ENCODE peak calls at places on chromosomes 6 and 20, in ten cellular contexts. B is uterus; Z is naive thymus-derived CD4-positive, alpha-beta T cell; A is OCI-LY7; P is esophagus squamous epithelium; T is CD8-positive, alpha-beta memory T cell; F is gastrocnemius medialis; G is colonic mucosa; D is IMR-90; U is HCT116. M is an unnamed sample.

GRCh38 chr6:71489736-71490135 is 201.1 kb downstream of the OGFRL1 start:
- DNase-seq in F (no peak), U (peak; percentile 10), P (no peak), Z (no peak), A (no peak), T (no peak), B (no peak), D (peak; percentile 90), G (no peak), M (no peak)

GRCh38 chr6:11264100-11264499 is 31.6 kb upstream of the NEDD9 start:
- DNase-seq in U (no peak), B (no peak), A (no peak), P (no peak), D (no peak), G (no peak), T (no peak), Z (no peak), F (no peak), M (no peak)

GRCh38 chr20:11302436-11302835 is 615.3 kb upstream of the BTBD3 start:
- DNase-seq in D (peak; percentile 81), G (no peak), T (no peak), A (no peak), F (no peak), B (no peak), Z (no peak), U (no peak), P (no peak), M (no peak)

GRCh38 chr6:72218125-72218524 is 331.8 kb downstream of the RIMS1 start:
- DNase-seq in D (peak; percentile 38), A (peak; percentile 3), G (no peak), F (no peak), U (peak; percentile 3), B (no peak), T (no peak), Z (no peak), P (no peak), M (no peak)

GRCh38 chr6:125995972-125996580 is 9.7 kb downstream of the TRMT11 start:
- DNase-seq in G (peak; percentile 77), Z (peak; percentile 59), T (peak; percentile 62), P (no peak), F (peak; percentile 18), B (peak; percentile 72), A (peak; percentile 81), D (peak; percentile 60), U (peak; percentile 41), M (no peak)

GRCh38 chr20:25087186-25087929 is 5.4 kb upstream of the VSX1 start:
- DNase-seq in G (no peak), P (no peak), T (no peak), U (no peak), Z (no peak), B (no peak), F (no peak), A (no peak), D (no peak), M (no peak)

GRCh38 chr6:138550346-138550767 is 51.1 kb upstream of the NHSL1 start:
- DNase-seq in F (no peak), U (no peak), Z (no peak), G (peak; percentile 72), A (no peak), D (no peak), B (no peak), P (no peak), T (no peak), M (no peak)

GRCh38 chr6:28597924-28598323 is 72.2 kb downstream of the GPX5 start:
- DNase-seq in P (no peak), F (no peak), T (no peak), B (no peak), G (no peak), D (no peak), A (no peak), U (peak; percentile 42), Z (no peak), M (no peak)

GRCh38 chr6:138514860-138515540 is 15.7 kb upstream of the NHSL1 start:
- DNase-seq in F (no peak), U (no peak), B (no peak), G (no peak), A (no peak), D (no peak), Z (no peak), T (peak; percentile 47), P (no peak), M (no peak)

GRCh38 chr6:11356404-11357155 is 124.1 kb upstream of the NEDD9 start:
- DNase-seq in B (no peak), D (no peak), G (peak; percentile 67), A (no peak), F (no peak), T (no peak), P (no peak), Z (no peak), U (no peak), M (peak; percentile 71)

GRCh38 chr6:52513464-52513863 is 63.4 kb downstream of the TRAM2 start:
- DNase-seq in Z (no peak), D (no peak), F (no peak), G (no peak), P (no peak), T (no peak), U (no peak), A (no peak), B (no peak), M (no peak)

GRCh38 chr6:52516269-52516668 is 60.6 kb downstream of the TRAM2 start:
- DNase-seq in A (no peak), P (no peak), B (no peak), D (no peak), U (no peak), Z (no peak), F (no peak), T (no peak), G (no peak), M (no peak)

GRCh38 chr6:52515219-52515960 is 61.5 kb downstream of the TRAM2 start:
- DNase-seq in T (no peak), G (no peak), A (no peak), F (no peak), U (no peak), P (no peak), D (peak; percentile 75), Z (no peak), B (no peak), M (no peak)

GRCh38 chr6:52513896-52514295 is 63.0 kb downstream of the TRAM2 start:
- DNase-seq in U (no peak), A (no peak), D (no peak), G (no peak), B (no peak), T (no peak), P (no peak), F (no peak), Z (no peak), M (no peak)

GRCh38 chr6:52514514-52514913 is 62.3 kb downstream of the TRAM2 start:
- DNase-seq in U (peak; percentile 51), Z (no peak), B (peak; percentile 76), A (no peak), P (no peak), D (peak; percentile 81), G (peak; percentile 33), F (peak; percentile 28), T (no peak), M (peak; percentile 87)
- H3K4me1 ChIP-seq in U (peaks cover 55% of the 10 kb centered on the region), Z (no peaks in the 10 kb centered on the region), B (peaks cover 16% of the 10 kb centered on the region), A (peaks cover 4% of the 10 kb centered on the region), P (peaks cover 10% of the 10 kb centered on the region), D (peaks cover 55% of the 10 kb centered on the region), G (no peaks in the 10 kb centered on the region), F (peaks cover 25% of the 10 kb centered on the region), T (no peaks in the 10 kb centered on the region), M (no peaks in the 10 kb centered on the region)

GRCh38 chr6:113634352-113635163 is 222.6 kb upstream of the MARCKS start:
- DNase-seq in U (no peak), P (no peak), Z (no peak), F (no peak), G (no peak), A (peak; percentile 66), T (no peak), D (peak; percentile 87), B (no peak), M (no peak)

GRCh38 chr6:113635222-113635970 is 221.7 kb upstream of the MARCKS start:
- DNase-seq in U (no peak), T (no peak), G (no peak), D (no peak), A (no peak), P (no peak), F (no peak), Z (no peak), B (no peak), M (no peak)

GRCh38 chr6:113631616-113632015 is 225.5 kb upstream of the MARCKS start:
- DNase-seq in T (no peak), P (no peak), G (no peak), A (no peak), Z (no peak), D (no peak), U (no peak), B (no peak), F (no peak), M (no peak)

GRCh38 chr6:113632220-113632864 is 224.8 kb upstream of the MARCKS start:
- DNase-seq in D (peak; percentile 88), P (no peak), G (peak; percentile 50), F (peak; percentile 88), T (no peak), U (peak; percentile 65), B (no peak), A (peak; percentile 27), Z (no peak), M (no peak)

DNA sequence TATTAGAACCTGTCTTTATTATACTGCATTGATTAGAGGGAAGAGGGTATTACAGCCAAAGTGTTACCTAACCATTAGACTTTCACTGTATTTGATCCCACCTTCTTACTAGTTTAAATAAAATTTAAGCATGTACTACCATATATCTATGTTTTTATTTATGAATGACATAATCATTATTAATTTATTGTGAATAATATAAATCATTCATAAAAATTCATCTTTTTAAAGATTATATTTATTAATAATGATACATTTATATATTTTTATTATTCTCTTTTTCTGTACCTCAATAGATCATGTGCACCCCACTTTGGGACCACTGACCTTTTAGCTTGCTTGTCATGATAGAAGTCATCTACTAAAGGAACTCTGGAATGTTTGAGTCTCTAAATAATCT is 223.5 kb upstream of the MARCKS start:
- DNase-seq in U (no peak), T (no peak), F (no peak), P (no peak), G (no peak), B (no peak), D (no peak), Z (no peak), A (no peak), M (no peak)
- H3K4me1 ChIP-seq in U (peaks cover 11% of the 10 kb centered on the region), T (no peaks in the 10 kb centered on the region), F (peaks cover 47% of the 10 kb centered on the region), P (peaks cover 33% of the 10 kb centered on the region), G (peaks cover 11% of the 10 kb centered on the region), B (no peaks in the 10 kb centered on the region), D (peaks cover 25% of the 10 kb centered on the region), Z (peaks cover 3% of the 10 kb centered on the region), A (peaks cover 92% of the 10 kb centered on the region), M (no peaks in the 10 kb centered on the region)

GRCh38 chr20:48729538-48729937 is 98.3 kb downstream of the PREX1 start:
- DNase-seq in P (no peak), G (no peak), D (no peak), U (no peak), A (no peak), F (no peak), Z (no peak), B (no peak), T (no peak), M (no peak)
- H3K4me1 ChIP-seq in P (no peaks in the 10 kb centered on the region), G (no peaks in the 10 kb centered on the region), D (no peaks in the 10 kb centered on the region), U (no peaks in the 10 kb centered on the region), A (no peaks in the 10 kb centered on the region), F (no peaks in the 10 kb centered on the region), Z (no peaks in the 10 kb centered on the region), B (no peaks in the 10 kb centered on the region), T (peaks cover 4% of the 10 kb centered on the region), M (no peaks in the 10 kb centered on the region)

DNA sequence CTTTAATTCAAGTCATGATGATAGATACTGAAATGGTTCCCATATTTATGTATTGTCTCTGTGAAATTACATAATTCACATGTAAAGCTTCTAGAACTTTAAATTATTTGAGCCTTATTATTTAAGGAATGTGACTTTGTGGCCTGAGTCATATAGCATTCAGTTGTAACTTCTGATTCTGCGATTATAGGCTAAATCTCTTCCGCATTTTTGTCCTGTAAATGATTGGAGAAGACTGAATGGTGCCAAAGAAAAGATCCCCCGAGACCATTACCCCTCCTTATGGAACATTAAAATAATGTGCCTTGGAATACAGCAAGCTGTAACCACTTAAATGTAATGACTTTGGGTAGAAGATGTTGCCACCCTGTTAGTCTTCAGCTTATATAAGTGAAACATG is 63.3 kb upstream of the MAP7 start:
- DNase-seq in P (no peak), A (no peak), B (no peak), T (no peak), D (peak; percentile 19), F (no peak), G (no peak), U (no peak), Z (no peak), M (no peak)
- H3K4me1 ChIP-seq in P (peaks cover 9% of the 10 kb centered on the region), A (no peaks in the 10 kb centered on the region), B (no peaks in the 10 kb centered on the region), T (no peaks in the 10 kb centered on the region), D (peaks cover 16% of the 10 kb centered on the region), F (peaks cover 5% of the 10 kb centered on the region), G (peaks cover 7% of the 10 kb centered on the region), U (peaks cover 40% of the 10 kb centered on the region), Z (no peaks in the 10 kb centered on the region), M (no peaks in the 10 kb centered on the region)

M was measured in right atrium auricular region.